ENCODE peak calls at places on chromosomes 3 and 15, in nine cellular contexts. One of them, this sample, is unnamed.
A peak's percentile ranks its signal among the peaks of the same experiment; 100 is the strongest.

GRCh38 chr15:81294501-81294850 is 29.5 kb downstream of the STARD5 start:
- DNase-seq in activated T-cell treated with anti-CD3 and anti-CD28 coated beads, Interleukin-2, amount 50 U/mL, for 72 hours: no peak
- DNase-seq in ELR: no peak
- DNase-seq in left cardiac atrium: no peak
- DNase-seq in right cardiac atrium: no peak
- DNase-seq in Karpas-422: no peak
- DNase-seq in GM04504: no peak
- DNase-seq in substantia nigra: no peak
- DNase-seq in dermis blood vessel endothelial cell: no peak
- DNase-seq in this sample: no peak

GRCh38 chr3:30551927-30552326 is 54.5 kb upstream of the TGFBR2 start:
- DNase-seq in GM04504: no peak
- DNase-seq in activated T-cell treated with anti-CD3 and anti-CD28 coated beads, Interleukin-2, amount 50 U/mL, for 72 hours: no peak
- DNase-seq in right cardiac atrium: no peak
- DNase-seq in Karpas-422: no peak
- DNase-seq in ELR: no peak
- DNase-seq in dermis blood vessel endothelial cell: no peak
- DNase-seq in left cardiac atrium: no peak
- DNase-seq in substantia nigra: no peak
- DNase-seq in this sample: no peak

GRCh38 chr3:41318520-41318919 is 119.2 kb downstream of the CTNNB1 start:
- DNase-seq in Karpas-422: no peak
- DNase-seq in ELR: peak; percentile 49
- DNase-seq in right cardiac atrium: no peak
- DNase-seq in activated T-cell treated with anti-CD3 and anti-CD28 coated beads, Interleukin-2, amount 50 U/mL, for 72 hours: no peak
- DNase-seq in substantia nigra: no peak
- DNase-seq in left cardiac atrium: no peak
- DNase-seq in GM04504: no peak
- DNase-seq in dermis blood vessel endothelial cell: no peak
- DNase-seq in this sample: no peak

GRCh38 chr15:67125589-67126502 is 60.4 kb downstream of the SMAD3 start:
- DNase-seq in dermis blood vessel endothelial cell: peak; percentile 94
- DNase-seq in left cardiac atrium: peak; percentile 82
- DNase-seq in substantia nigra: no peak
- DNase-seq in GM04504: peak; percentile 99
- DNase-seq in Karpas-422: no peak
- DNase-seq in ELR: peak; percentile 98
- DNase-seq in right cardiac atrium: peak; percentile 85
- DNase-seq in activated T-cell treated with anti-CD3 and anti-CD28 coated beads, Interleukin-2, amount 50 U/mL, for 72 hours: no peak
- DNase-seq in this sample: no peak

GRCh38 chr15:25372298-25372697 is 66.5 kb downstream of the UBE3A start:
- DNase-seq in dermis blood vessel endothelial cell: peak; percentile 37
- DNase-seq in ELR: peak; percentile 30
- DNase-seq in activated T-cell treated with anti-CD3 and anti-CD28 coated beads, Interleukin-2, amount 50 U/mL, for 72 hours: no peak
- DNase-seq in substantia nigra: no peak
- DNase-seq in Karpas-422: no peak
- DNase-seq in left cardiac atrium: no peak
- DNase-seq in GM04504: no peak
- DNase-seq in right cardiac atrium: no peak
- DNase-seq in this sample: no peak

GRCh38 chr3:177827517-177828249 is 630.4 kb upstream of the TBL1XR1 start:
- DNase-seq in activated T-cell treated with anti-CD3 and anti-CD28 coated beads, Interleukin-2, amount 50 U/mL, for 72 hours: no peak
- DNase-seq in GM04504: peak; percentile 48
- DNase-seq in dermis blood vessel endothelial cell: peak; percentile 58
- DNase-seq in Karpas-422: no peak
- DNase-seq in right cardiac atrium: no peak
- DNase-seq in ELR: peak; percentile 90
- DNase-seq in substantia nigra: no peak
- DNase-seq in left cardiac atrium: no peak
- DNase-seq in this sample: no peak

GRCh38 chr3:195286115-195286872 is 15.3 kb upstream of the XXYLT1 start:
- DNase-seq in activated T-cell treated with anti-CD3 and anti-CD28 coated beads, Interleukin-2, amount 50 U/mL, for 72 hours: no peak
- DNase-seq in right cardiac atrium: no peak
- DNase-seq in ELR: peak; percentile 84
- DNase-seq in Karpas-422: no peak
- DNase-seq in dermis blood vessel endothelial cell: peak; percentile 35
- DNase-seq in left cardiac atrium: no peak
- DNase-seq in substantia nigra: no peak
- DNase-seq in GM04504: no peak
- DNase-seq in this sample: no peak

GRCh38 chr3:16233806-16234205 is 30.9 kb downstream of the DPH3 start:
- DNase-seq in right cardiac atrium: no peak
- DNase-seq in Karpas-422: no peak
- DNase-seq in GM04504: no peak
- DNase-seq in dermis blood vessel endothelial cell: no peak
- DNase-seq in left cardiac atrium: no peak
- DNase-seq in activated T-cell treated with anti-CD3 and anti-CD28 coated beads, Interleukin-2, amount 50 U/mL, for 72 hours: no peak
- DNase-seq in ELR: no peak
- DNase-seq in substantia nigra: no peak
- DNase-seq in this sample: no peak

GRCh38 chr15:39835550-39835949 is 52.9 kb upstream of the FSIP1 start:
- DNase-seq in ELR: no peak
- DNase-seq in GM04504: no peak
- DNase-seq in Karpas-422: no peak
- DNase-seq in substantia nigra: no peak
- DNase-seq in right cardiac atrium: no peak
- DNase-seq in activated T-cell treated with anti-CD3 and anti-CD28 coated beads, Interleukin-2, amount 50 U/mL, for 72 hours: no peak
- DNase-seq in dermis blood vessel endothelial cell: peak; percentile 24
- DNase-seq in left cardiac atrium: no peak
- DNase-seq in this sample: no peak

GRCh38 chr3:56917740-56918568 is 116.2 kb upstream of the ARHGEF3 start:
- DNase-seq in ELR: no peak
- DNase-seq in activated T-cell treated with anti-CD3 and anti-CD28 coated beads, Interleukin-2, amount 50 U/mL, for 72 hours: peak; percentile 86
- DNase-seq in dermis blood vessel endothelial cell: peak; percentile 61
- DNase-seq in GM04504: no peak
- DNase-seq in right cardiac atrium: no peak
- DNase-seq in substantia nigra: no peak
- DNase-seq in left cardiac atrium: no peak
- DNase-seq in Karpas-422: peak; percentile 94
- DNase-seq in this sample: peak; percentile 89

GRCh38 chr15:40891810-40892448 is 2.3 kb upstream of the VPS18 start:
- DNase-seq in right cardiac atrium: no peak
- DNase-seq in Karpas-422: peak; percentile 78
- DNase-seq in left cardiac atrium: no peak
- DNase-seq in GM04504: peak; percentile 13
- DNase-seq in ELR: peak; percentile 66
- DNase-seq in substantia nigra: no peak
- DNase-seq in activated T-cell treated with anti-CD3 and anti-CD28 coated beads, Interleukin-2, amount 50 U/mL, for 72 hours: peak; percentile 33
- DNase-seq in dermis blood vessel endothelial cell: peak; percentile 75
- DNase-seq in this sample: peak; percentile 78

GRCh38 chr3:157167371-157167770 is 7.4 kb upstream of the CCNL1 start:
- DNase-seq in activated T-cell treated with anti-CD3 and anti-CD28 coated beads, Interleukin-2, amount 50 U/mL, for 72 hours: no peak
- DNase-seq in GM04504: no peak
- DNase-seq in substantia nigra: no peak
- DNase-seq in left cardiac atrium: no peak
- DNase-seq in right cardiac atrium: no peak
- DNase-seq in ELR: no peak
- DNase-seq in dermis blood vessel endothelial cell: no peak
- DNase-seq in Karpas-422: no peak
- DNase-seq in this sample: no peak

GRCh38 chr3:129940086-129940485 is 34.4 kb upstream of the TRH start:
- DNase-seq in left cardiac atrium: no peak
- DNase-seq in Karpas-422: no peak
- DNase-seq in substantia nigra: no peak
- DNase-seq in activated T-cell treated with anti-CD3 and anti-CD28 coated beads, Interleukin-2, amount 50 U/mL, for 72 hours: no peak
- DNase-seq in GM04504: no peak
- DNase-seq in ELR: peak; percentile 16
- DNase-seq in right cardiac atrium: no peak
- DNase-seq in dermis blood vessel endothelial cell: no peak
- DNase-seq in this sample: peak; percentile 25

GRCh38 chr15:74176262-74177208 is 3.0 kb downstream of the ISLR start:
- DNase-seq in substantia nigra: no peak
- DNase-seq in activated T-cell treated with anti-CD3 and anti-CD28 coated beads, Interleukin-2, amount 50 U/mL, for 72 hours: no peak
- DNase-seq in left cardiac atrium: no peak
- DNase-seq in dermis blood vessel endothelial cell: no peak
- DNase-seq in Karpas-422: no peak
- DNase-seq in right cardiac atrium: no peak
- DNase-seq in ELR: no peak
- DNase-seq in GM04504: no peak
- DNase-seq in this sample: no peak

GRCh38 chr3:138282836-138283235 is 46.8 kb downstream of the NME9 start:
- DNase-seq in left cardiac atrium: no peak
- DNase-seq in dermis blood vessel endothelial cell: no peak
- DNase-seq in activated T-cell treated with anti-CD3 and anti-CD28 coated beads, Interleukin-2, amount 50 U/mL, for 72 hours: no peak
- DNase-seq in substantia nigra: no peak
- DNase-seq in ELR: no peak
- DNase-seq in right cardiac atrium: no peak
- DNase-seq in Karpas-422: no peak
- DNase-seq in GM04504: no peak
- DNase-seq in this sample: no peak

GRCh38 chr3:60363817-60364216 is 887.4 kb downstream of the FHIT start:
- DNase-seq in activated T-cell treated with anti-CD3 and anti-CD28 coated beads, Interleukin-2, amount 50 U/mL, for 72 hours: peak; percentile 49
- DNase-seq in right cardiac atrium: no peak
- DNase-seq in left cardiac atrium: no peak
- DNase-seq in GM04504: no peak
- DNase-seq in ELR: no peak
- DNase-seq in substantia nigra: no peak
- DNase-seq in Karpas-422: no peak
- DNase-seq in dermis blood vessel endothelial cell: no peak
- DNase-seq in this sample: no peak

GRCh38 chr3:78604328-78604727 is 1163.5 kb downstream of the ROBO1 start:
- DNase-seq in right cardiac atrium: no peak
- DNase-seq in GM04504: peak; percentile 46
- DNase-seq in dermis blood vessel endothelial cell: no peak
- DNase-seq in Karpas-422: peak; percentile 31
- DNase-seq in left cardiac atrium: no peak
- DNase-seq in substantia nigra: no peak
- DNase-seq in ELR: peak; percentile 66
- DNase-seq in activated T-cell treated with anti-CD3 and anti-CD28 coated beads, Interleukin-2, amount 50 U/mL, for 72 hours: no peak
- DNase-seq in this sample: no peak

GRCh38 chr3:69085543-69086132 is 901 bp downstream of the ARL6IP5 start:
- DNase-seq in Karpas-422: peak; percentile 47
- DNase-seq in ELR: peak; percentile 43
- DNase-seq in left cardiac atrium: peak; percentile 36
- DNase-seq in substantia nigra: peak; percentile 54
- DNase-seq in GM04504: no peak
- DNase-seq in activated T-cell treated with anti-CD3 and anti-CD28 coated beads, Interleukin-2, amount 50 U/mL, for 72 hours: no peak
- DNase-seq in right cardiac atrium: peak; percentile 51
- DNase-seq in dermis blood vessel endothelial cell: peak; percentile 45
- DNase-seq in this sample: no peak

GRCh38 chr15:31606261-31606669 is 279.6 kb downstream of the KLF13 start:
- DNase-seq in ELR: peak; percentile 89
- DNase-seq in Karpas-422: no peak
- DNase-seq in substantia nigra: no peak
- DNase-seq in right cardiac atrium: no peak
- DNase-seq in left cardiac atrium: no peak
- DNase-seq in activated T-cell treated with anti-CD3 and anti-CD28 coated beads, Interleukin-2, amount 50 U/mL, for 72 hours: no peak
- DNase-seq in dermis blood vessel endothelial cell: no peak
- DNase-seq in GM04504: no peak
- DNase-seq in this sample: no peak

GRCh38 chr15:34116620-34117019 is 14.7 kb downstream of the PGBD4 start:
- DNase-seq in right cardiac atrium: no peak
- DNase-seq in left cardiac atrium: no peak
- DNase-seq in substantia nigra: no peak
- DNase-seq in activated T-cell treated with anti-CD3 and anti-CD28 coated beads, Interleukin-2, amount 50 U/mL, for 72 hours: no peak
- DNase-seq in dermis blood vessel endothelial cell: no peak
- DNase-seq in GM04504: no peak
- DNase-seq in Karpas-422: no peak
- DNase-seq in ELR: no peak
- DNase-seq in this sample: no peak

GRCh38 chr3:98655666-98656065 is 62.3 kb upstream of the CPOX start:
- DNase-seq in substantia nigra: no peak
- DNase-seq in right cardiac atrium: no peak
- DNase-seq in GM04504: peak; percentile 42
- DNase-seq in ELR: peak; percentile 66
- DNase-seq in left cardiac atrium: no peak
- DNase-seq in activated T-cell treated with anti-CD3 and anti-CD28 coated beads, Interleukin-2, amount 50 U/mL, for 72 hours: no peak
- DNase-seq in dermis blood vessel endothelial cell: peak; percentile 27
- DNase-seq in Karpas-422: no peak
- DNase-seq in this sample: no peak

GRCh38 chr15:73809728-73810501 is 56.8 kb upstream of the INSYN1 start:
- DNase-seq in substantia nigra: no peak
- DNase-seq in right cardiac atrium: peak; percentile 49
- DNase-seq in ELR: peak; percentile 7
- DNase-seq in activated T-cell treated with anti-CD3 and anti-CD28 coated beads, Interleukin-2, amount 50 U/mL, for 72 hours: no peak
- DNase-seq in dermis blood vessel endothelial cell: no peak
- DNase-seq in GM04504: no peak
- DNase-seq in left cardiac atrium: peak; percentile 62
- DNase-seq in Karpas-422: no peak
- DNase-seq in this sample: no peak

GRCh38 chr3:142180761-142181362 is 31.5 kb upstream of the TFDP2 start:
- DNase-seq in GM04504: peak; percentile 10
- DNase-seq in Karpas-422: peak; percentile 74
- DNase-seq in left cardiac atrium: peak; percentile 31
- DNase-seq in activated T-cell treated with anti-CD3 and anti-CD28 coated beads, Interleukin-2, amount 50 U/mL, for 72 hours: peak; percentile 2
- DNase-seq in dermis blood vessel endothelial cell: peak; percentile 71
- DNase-seq in right cardiac atrium: peak; percentile 23
- DNase-seq in ELR: peak; percentile 60
- DNase-seq in substantia nigra: no peak
- DNase-seq in this sample: peak; percentile 64

GRCh38 chr3:8755564-8756237 is 13.7 kb downstream of the OXTR start:
- DNase-seq in activated T-cell treated with anti-CD3 and anti-CD28 coated beads, Interleukin-2, amount 50 U/mL, for 72 hours: no peak
- DNase-seq in left cardiac atrium: no peak
- DNase-seq in right cardiac atrium: no peak
- DNase-seq in ELR: peak; percentile 46
- DNase-seq in dermis blood vessel endothelial cell: peak; percentile 28
- DNase-seq in GM04504: no peak
- DNase-seq in Karpas-422: no peak
- DNase-seq in substantia nigra: no peak
- DNase-seq in this sample: peak; percentile 25

GRCh38 chr15:70014860-70015490 is 82.7 kb downstream of the TLE3 start:
- DNase-seq in left cardiac atrium: no peak
- DNase-seq in Karpas-422: peak; percentile 78
- DNase-seq in substantia nigra: no peak
- DNase-seq in ELR: no peak
- DNase-seq in activated T-cell treated with anti-CD3 and anti-CD28 coated beads, Interleukin-2, amount 50 U/mL, for 72 hours: no peak
- DNase-seq in dermis blood vessel endothelial cell: peak; percentile 3
- DNase-seq in right cardiac atrium: no peak
- DNase-seq in GM04504: no peak
- DNase-seq in this sample: peak; percentile 49

GRCh38 chr3:155778441-155778840 is 27.6 kb downstream of the C3orf33 start:
- DNase-seq in left cardiac atrium: no peak
- DNase-seq in ELR: peak; percentile 7
- DNase-seq in right cardiac atrium: no peak
- DNase-seq in activated T-cell treated with anti-CD3 and anti-CD28 coated beads, Interleukin-2, amount 50 U/mL, for 72 hours: no peak
- DNase-seq in dermis blood vessel endothelial cell: no peak
- DNase-seq in Karpas-422: no peak
- DNase-seq in substantia nigra: no peak
- DNase-seq in GM04504: no peak
- DNase-seq in this sample: no peak

GRCh38 chr15:41966920-41967465 is 5.4 kb downstream of the EHD4 start:
- DNase-seq in left cardiac atrium: no peak
- DNase-seq in substantia nigra: no peak
- DNase-seq in ELR: no peak
- DNase-seq in Karpas-422: peak; percentile 61
- DNase-seq in GM04504: no peak
- DNase-seq in activated T-cell treated with anti-CD3 and anti-CD28 coated beads, Interleukin-2, amount 50 U/mL, for 72 hours: no peak
- DNase-seq in dermis blood vessel endothelial cell: no peak
- DNase-seq in right cardiac atrium: no peak
- DNase-seq in this sample: no peak

GRCh38 chr15:66780172-66780972 is 78.3 kb downstream of the SMAD6 start:
- DNase-seq in ELR: peak; percentile 94
- DNase-seq in left cardiac atrium: no peak
- DNase-seq in GM04504: no peak
- DNase-seq in right cardiac atrium: no peak
- DNase-seq in Karpas-422: no peak
- DNase-seq in substantia nigra: no peak
- DNase-seq in activated T-cell treated with anti-CD3 and anti-CD28 coated beads, Interleukin-2, amount 50 U/mL, for 72 hours: no peak
- DNase-seq in dermis blood vessel endothelial cell: peak; percentile 39
- DNase-seq in this sample: no peak

GRCh38 chr3:55858302-55858701 is 371.2 kb upstream of the WNT5A start:
- DNase-seq in GM04504: no peak
- DNase-seq in left cardiac atrium: no peak
- DNase-seq in right cardiac atrium: no peak
- DNase-seq in ELR: no peak
- DNase-seq in dermis blood vessel endothelial cell: no peak
- DNase-seq in Karpas-422: no peak
- DNase-seq in activated T-cell treated with anti-CD3 and anti-CD28 coated beads, Interleukin-2, amount 50 U/mL, for 72 hours: no peak
- DNase-seq in substantia nigra: no peak
- DNase-seq in this sample: no peak